ENCODE peak calls at places on chromosomes 13 and 19, in ten cellular contexts. One of them, this sample, is unnamed.
A peak's percentile ranks its signal among the peaks of the same experiment; 100 is the strongest.

GRCh38 chr19:14450168-14450874 is 17.2 kb downstream of the PKN1 start:
- DNase-seq in aorta: no peak
- DNase-seq in fibroblast of lung: no peak
- DNase-seq in upper lobe of right lung: peak; percentile 77
- DNase-seq in GM23248: peak; percentile 66
- DNase-seq in left ventricle myocardium inferior: no peak
- DNase-seq in IMR-90: no peak
- DNase-seq in breast epithelium: no peak
- DNase-seq in neuronal stem cell: no peak
- DNase-seq in heart left ventricle: no peak
- DNase-seq in this sample: no peak

GRCh38 chr13:67119481-67119883 is 110.7 kb downstream of the PCDH9 start:
- DNase-seq in aorta: no peak
- DNase-seq in fibroblast of lung: peak; percentile 87
- DNase-seq in upper lobe of right lung: no peak
- DNase-seq in GM23248: peak; percentile 20
- DNase-seq in left ventricle myocardium inferior: no peak
- DNase-seq in IMR-90: peak; percentile 96
- DNase-seq in breast epithelium: no peak
- DNase-seq in neuronal stem cell: no peak
- DNase-seq in heart left ventricle: no peak
- DNase-seq in this sample: no peak

GRCh38 chr13:106522898-106523525 is 12.4 kb downstream of the EFNB2 start:
- DNase-seq in aorta: no peak
- DNase-seq in fibroblast of lung: no peak
- DNase-seq in upper lobe of right lung: no peak
- DNase-seq in GM23248: no peak
- DNase-seq in left ventricle myocardium inferior: no peak
- DNase-seq in IMR-90: no peak
- DNase-seq in breast epithelium: no peak
- DNase-seq in neuronal stem cell: no peak
- DNase-seq in heart left ventricle: no peak
- DNase-seq in this sample: no peak

GRCh38 chr13:23579072-23579885 is 9.1 kb downstream of the TNFRSF19 start:
- DNase-seq in aorta: peak; percentile 92
- DNase-seq in fibroblast of lung: peak; percentile 86
- DNase-seq in upper lobe of right lung: peak; percentile 97
- DNase-seq in GM23248: peak; percentile 95
- DNase-seq in left ventricle myocardium inferior: peak; percentile 93
- DNase-seq in IMR-90: peak; percentile 87
- DNase-seq in breast epithelium: peak; percentile 85
- DNase-seq in neuronal stem cell: peak; percentile 90
- DNase-seq in heart left ventricle: peak; percentile 95
- DNase-seq in this sample: peak; percentile 91

GRCh38 chr13:60467098-60467497 is 70.1 kb downstream of the TDRD3 start:
- DNase-seq in aorta: no peak
- DNase-seq in fibroblast of lung: no peak
- DNase-seq in upper lobe of right lung: no peak
- DNase-seq in GM23248: no peak
- DNase-seq in left ventricle myocardium inferior: no peak
- DNase-seq in IMR-90: no peak
- DNase-seq in breast epithelium: no peak
- DNase-seq in neuronal stem cell: no peak
- DNase-seq in heart left ventricle: no peak
- DNase-seq in this sample: no peak

GRCh38 chr19:38733493-38734175 is 10.6 kb downstream of the CAPN12 start:
- DNase-seq in aorta: peak; percentile 51
- DNase-seq in fibroblast of lung: no peak
- DNase-seq in upper lobe of right lung: peak; percentile 65
- DNase-seq in GM23248: peak; percentile 55
- DNase-seq in left ventricle myocardium inferior: no peak
- DNase-seq in IMR-90: no peak
- DNase-seq in breast epithelium: peak; percentile 25
- DNase-seq in neuronal stem cell: no peak
- DNase-seq in heart left ventricle: no peak
- DNase-seq in this sample: no peak

GRCh38 chr13:49869514-49869913 is 66.6 kb downstream of the SPRYD7 start:
- DNase-seq in aorta: no peak
- DNase-seq in fibroblast of lung: peak; percentile 33
- DNase-seq in upper lobe of right lung: no peak
- DNase-seq in GM23248: peak; percentile 34
- DNase-seq in left ventricle myocardium inferior: no peak
- DNase-seq in IMR-90: peak; percentile 36
- DNase-seq in breast epithelium: no peak
- DNase-seq in neuronal stem cell: no peak
- DNase-seq in heart left ventricle: no peak
- DNase-seq in this sample: no peak

GRCh38 chr13:91368676-91369425 is 21.4 kb downstream of the MIR17HG start:
- DNase-seq in aorta: no peak
- DNase-seq in fibroblast of lung: no peak
- DNase-seq in upper lobe of right lung: no peak
- DNase-seq in GM23248: peak; percentile 19
- DNase-seq in left ventricle myocardium inferior: no peak
- DNase-seq in IMR-90: peak; percentile 19
- DNase-seq in breast epithelium: no peak
- DNase-seq in neuronal stem cell: no peak
- DNase-seq in heart left ventricle: no peak
- DNase-seq in this sample: no peak

GRCh38 chr13:97249093-97249787 is 27.1 kb downstream of the MBNL2 start:
- DNase-seq in aorta: no peak
- DNase-seq in fibroblast of lung: peak; percentile 72
- DNase-seq in upper lobe of right lung: no peak
- DNase-seq in GM23248: no peak
- DNase-seq in left ventricle myocardium inferior: no peak
- DNase-seq in IMR-90: no peak
- DNase-seq in breast epithelium: no peak
- DNase-seq in neuronal stem cell: no peak
- DNase-seq in heart left ventricle: no peak
- DNase-seq in this sample: no peak

GRCh38 chr19:38596057-38596981 is 21.4 kb downstream of the MAP4K1 start:
- DNase-seq in aorta: no peak
- DNase-seq in fibroblast of lung: no peak
- DNase-seq in upper lobe of right lung: peak; percentile 86
- DNase-seq in GM23248: peak; percentile 32
- DNase-seq in left ventricle myocardium inferior: no peak
- DNase-seq in IMR-90: no peak
- DNase-seq in breast epithelium: no peak
- DNase-seq in neuronal stem cell: peak; percentile 85
- DNase-seq in heart left ventricle: peak; percentile 33
- DNase-seq in this sample: no peak

GRCh38 chr13:35144496-35144895 is 202.4 kb downstream of the NBEA start:
- DNase-seq in aorta: no peak
- DNase-seq in fibroblast of lung: no peak
- DNase-seq in upper lobe of right lung: no peak
- DNase-seq in GM23248: peak; percentile 10
- DNase-seq in left ventricle myocardium inferior: no peak
- DNase-seq in IMR-90: no peak
- DNase-seq in breast epithelium: no peak
- DNase-seq in neuronal stem cell: no peak
- DNase-seq in heart left ventricle: no peak
- DNase-seq in this sample: no peak

GRCh38 chr19:47661161-47661560 is 52.1 kb upstream of the EHD2 start:
- DNase-seq in aorta: peak; percentile 65
- DNase-seq in fibroblast of lung: no peak
- DNase-seq in upper lobe of right lung: no peak
- DNase-seq in GM23248: peak; percentile 55
- DNase-seq in left ventricle myocardium inferior: no peak
- DNase-seq in IMR-90: no peak
- DNase-seq in breast epithelium: no peak
- DNase-seq in neuronal stem cell: no peak
- DNase-seq in heart left ventricle: no peak
- DNase-seq in this sample: peak; percentile 82

GRCh38 chr13:112145221-112146072 is 78.5 kb downstream of the SOX1 start:
- DNase-seq in aorta: no peak
- DNase-seq in fibroblast of lung: no peak
- DNase-seq in upper lobe of right lung: peak; percentile 21
- DNase-seq in GM23248: no peak
- DNase-seq in left ventricle myocardium inferior: no peak
- DNase-seq in IMR-90: no peak
- DNase-seq in breast epithelium: no peak
- DNase-seq in neuronal stem cell: no peak
- DNase-seq in heart left ventricle: no peak
- DNase-seq in this sample: no peak

GRCh38 chr19:956747-957451 is 27.2 kb upstream of the WDR18 start:
- DNase-seq in aorta: no peak
- DNase-seq in fibroblast of lung: peak; percentile 21
- DNase-seq in upper lobe of right lung: no peak
- DNase-seq in GM23248: peak; percentile 52
- DNase-seq in left ventricle myocardium inferior: no peak
- DNase-seq in IMR-90: peak; percentile 36
- DNase-seq in breast epithelium: no peak
- DNase-seq in neuronal stem cell: peak; percentile 94
- DNase-seq in heart left ventricle: no peak
- DNase-seq in this sample: no peak

GRCh38 chr13:28528388-28528787 is 33.5 kb upstream of the FLT1 start:
- DNase-seq in aorta: no peak
- DNase-seq in fibroblast of lung: no peak
- DNase-seq in upper lobe of right lung: no peak
- DNase-seq in GM23248: no peak
- DNase-seq in left ventricle myocardium inferior: no peak
- DNase-seq in IMR-90: no peak
- DNase-seq in breast epithelium: no peak
- DNase-seq in neuronal stem cell: no peak
- DNase-seq in heart left ventricle: no peak
- DNase-seq in this sample: no peak

GRCh38 chr13:38202730-38203129 is 146.9 kb upstream of the UFM1 start:
- DNase-seq in aorta: no peak
- DNase-seq in fibroblast of lung: no peak
- DNase-seq in upper lobe of right lung: no peak
- DNase-seq in GM23248: peak; percentile 66
- DNase-seq in left ventricle myocardium inferior: no peak
- DNase-seq in IMR-90: peak; percentile 2
- DNase-seq in breast epithelium: no peak
- DNase-seq in neuronal stem cell: no peak
- DNase-seq in heart left ventricle: no peak
- DNase-seq in this sample: no peak

GRCh38 chr13:21242236-21242635 is 65.8 kb downstream of the MRPL57 start:
- DNase-seq in aorta: no peak
- DNase-seq in fibroblast of lung: no peak
- DNase-seq in upper lobe of right lung: no peak
- DNase-seq in GM23248: no peak
- DNase-seq in left ventricle myocardium inferior: no peak
- DNase-seq in IMR-90: no peak
- DNase-seq in breast epithelium: no peak
- DNase-seq in neuronal stem cell: peak; percentile 18
- DNase-seq in heart left ventricle: no peak
- DNase-seq in this sample: no peak

DNA sequence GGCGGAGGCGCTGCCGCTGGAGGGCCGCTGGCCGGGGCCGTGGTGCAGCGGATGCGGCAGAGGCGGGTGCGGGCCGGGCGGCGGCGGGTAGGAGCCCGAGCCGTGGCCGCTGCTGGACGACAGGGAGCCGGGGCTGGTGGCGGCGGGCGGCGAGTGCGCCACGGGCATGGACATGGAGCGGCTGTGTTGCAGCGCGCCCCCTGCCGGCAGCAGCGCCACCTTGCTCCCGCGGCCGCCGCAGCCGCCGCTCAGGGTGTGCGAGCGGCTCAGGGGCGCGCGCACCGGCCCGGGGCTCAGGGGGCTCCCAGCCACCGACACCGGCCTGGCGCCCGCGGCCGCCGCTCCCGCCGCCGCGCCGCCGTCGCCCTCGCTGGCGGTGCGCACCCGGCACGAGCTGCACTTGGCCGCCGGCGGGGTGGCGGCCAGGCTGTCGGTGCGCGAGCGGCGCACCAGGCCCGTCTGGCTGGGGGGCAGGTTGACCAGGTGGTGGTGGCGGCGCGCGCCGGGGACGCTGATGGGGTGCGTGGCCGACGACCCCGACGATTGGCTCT is 1.7 kb downstream of the IRS2 start:
- DNase-seq in aorta: peak; percentile 90
- DNase-seq in fibroblast of lung: peak; percentile 69
- DNase-seq in upper lobe of right lung: peak; percentile 91
- DNase-seq in GM23248: peak; percentile 86
- DNase-seq in left ventricle myocardium inferior: peak; percentile 84
- DNase-seq in IMR-90: peak; percentile 62
- DNase-seq in breast epithelium: peak; percentile 43
- DNase-seq in neuronal stem cell: peak; percentile 85
- DNase-seq in heart left ventricle: peak; percentile 87
- DNase-seq in this sample: no peak
- H3K27ac ChIP-seq in aorta: peak overlapping the region; percentile 78
- H3K27ac ChIP-seq in fibroblast of lung: no peak overlapping the region
- H3K27ac ChIP-seq in upper lobe of right lung: peak overlapping the region; percentile 82
- H3K27ac ChIP-seq in GM23248: no peak overlapping the region
- H3K27ac ChIP-seq in left ventricle myocardium inferior: peak overlapping the region; percentile 87
- H3K27ac ChIP-seq in IMR-90: no peak overlapping the region
- H3K27ac ChIP-seq in breast epithelium: peak overlapping the region; percentile 93
- H3K27ac ChIP-seq in neuronal stem cell: no peak overlapping the region
- H3K27ac ChIP-seq in heart left ventricle: peak overlapping the region; percentile 89
- H3K27ac ChIP-seq in this sample: peak overlapping the region; percentile 94

DNA sequence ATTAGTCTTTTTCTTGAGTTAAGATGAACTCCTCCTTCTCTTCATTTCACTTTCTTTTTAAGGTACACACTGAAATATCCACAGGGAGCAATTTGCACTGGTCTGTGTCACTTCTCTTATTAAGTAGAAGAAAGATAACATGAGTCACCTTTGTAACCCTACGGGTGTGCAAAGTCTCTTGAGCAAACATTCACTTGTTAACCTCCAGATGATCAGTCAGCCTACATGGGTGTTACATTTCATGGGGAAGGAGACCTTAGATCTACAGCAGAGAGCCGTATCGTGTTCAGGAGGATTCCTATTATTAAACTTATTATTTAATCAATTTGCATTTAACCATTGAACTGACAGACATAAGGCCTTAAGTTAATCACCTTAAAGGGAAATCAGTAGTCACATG is 5.1 kb downstream of the ZNF507 start:
- DNase-seq in aorta: no peak
- DNase-seq in fibroblast of lung: no peak
- DNase-seq in upper lobe of right lung: no peak
- DNase-seq in GM23248: no peak
- DNase-seq in left ventricle myocardium inferior: no peak
- DNase-seq in IMR-90: no peak
- DNase-seq in breast epithelium: no peak
- DNase-seq in neuronal stem cell: no peak
- DNase-seq in heart left ventricle: no peak
- DNase-seq in this sample: no peak
- H3K36me3 ChIP-seq in aorta: peaks cover 14% of the 10 kb centered on the region
- H3K36me3 ChIP-seq in fibroblast of lung: peaks cover 19% of the 10 kb centered on the region
- H3K36me3 ChIP-seq in upper lobe of right lung: peaks cover 50% of the 10 kb centered on the region
- H3K36me3 ChIP-seq in GM23248: peaks cover 34% of the 10 kb centered on the region
- H3K36me3 ChIP-seq in left ventricle myocardium inferior: peaks cover 58% of the 10 kb centered on the region
- H3K36me3 ChIP-seq in IMR-90: peaks cover 23% of the 10 kb centered on the region
- H3K36me3 ChIP-seq in breast epithelium: no peaks in the 10 kb centered on the region
- H3K36me3 ChIP-seq in neuronal stem cell: peaks cover 24% of the 10 kb centered on the region
- H3K36me3 ChIP-seq in heart left ventricle: peaks cover 57% of the 10 kb centered on the region
- H3K36me3 ChIP-seq in this sample: peaks cover 33% of the 10 kb centered on the region

GRCh38 chr19:52557231-52557995 is 12.7 kb upstream of the ZNF701 start:
- DNase-seq in aorta: no peak
- DNase-seq in fibroblast of lung: no peak
- DNase-seq in upper lobe of right lung: no peak
- DNase-seq in GM23248: no peak
- DNase-seq in left ventricle myocardium inferior: no peak
- DNase-seq in IMR-90: no peak
- DNase-seq in breast epithelium: no peak
- DNase-seq in neuronal stem cell: no peak
- DNase-seq in heart left ventricle: no peak
- DNase-seq in this sample: no peak
- H3K4me3 ChIP-seq in aorta: no peak overlapping the region
- H3K4me3 ChIP-seq in fibroblast of lung: no peak overlapping the region
- H3K4me3 ChIP-seq in upper lobe of right lung: no peak overlapping the region
- H3K4me3 ChIP-seq in GM23248: no peak overlapping the region
- H3K4me3 ChIP-seq in left ventricle myocardium inferior: no peak overlapping the region
- H3K4me3 ChIP-seq in IMR-90: no peak overlapping the region
- H3K4me3 ChIP-seq in breast epithelium: no peak overlapping the region
- H3K4me3 ChIP-seq in neuronal stem cell: no peak overlapping the region
- H3K4me3 ChIP-seq in heart left ventricle: no peak overlapping the region
- H3K4me3 ChIP-seq in this sample: no peak overlapping the region

GRCh38 chr19:13034636-13035035 is 39.4 kb downstream of the NFIX start:
- DNase-seq in aorta: no peak
- DNase-seq in fibroblast of lung: no peak
- DNase-seq in upper lobe of right lung: no peak
- DNase-seq in GM23248: peak; percentile 59
- DNase-seq in left ventricle myocardium inferior: no peak
- DNase-seq in IMR-90: no peak
- DNase-seq in breast epithelium: no peak
- DNase-seq in neuronal stem cell: no peak
- DNase-seq in heart left ventricle: no peak
- DNase-seq in this sample: no peak
- H3K27ac ChIP-seq in aorta: peak overlapping the region; percentile 86
- H3K27ac ChIP-seq in fibroblast of lung: no peak overlapping the region
- H3K27ac ChIP-seq in upper lobe of right lung: peak overlapping the region; percentile 44
- H3K27ac ChIP-seq in GM23248: peak overlapping the region; percentile 94
- H3K27ac ChIP-seq in left ventricle myocardium inferior: peak overlapping the region; percentile 94
- H3K27ac ChIP-seq in IMR-90: no peak overlapping the region
- H3K27ac ChIP-seq in breast epithelium: peak overlapping the region; percentile 95
- H3K27ac ChIP-seq in neuronal stem cell: no peak overlapping the region
- H3K27ac ChIP-seq in heart left ventricle: peak overlapping the region; percentile 87
- H3K27ac ChIP-seq in this sample: peak overlapping the region; percentile 93

This sample was measured in right atrium auricular region.